ENCODE peak calls at places on chromosomes 16 and 17, in six cellular contexts. G is GM23338; A is ELR; O is activated T-cell treated with anti-CD3 and anti-CD28 coated beads, Interleukin-2, amount 50 U/mL, for 24 hours; J is effector memory CD4-positive, alpha-beta T cell; Z is activated T-helper 2 cell treated with anti-CD3 and anti-CD28 coated beads, Interferon-gamma antibody, Interleukin-2, Interleukin-4, amounts not matched to agents 10 μg/mL and 5 μg/mL and 100 μg/mL, durations not matched to agents 14 hours and 24 hours and 36 hours. Y is an unnamed sample.

GRCh38 chr17:31877341-31877740 is 18.3 kb upstream of the COPRS start:
- DNase-seq in A (no peak), G (no peak), J (no peak), O (no peak), Z (no peak), Y (no peak)

GRCh38 chr16:67357561-67357960 is 30.9 kb downstream of the LRRC36 start:
- DNase-seq in Z (no peak), J (no peak), A (no peak), O (no peak), G (no peak), Y (no peak)

GRCh38 chr16:82895843-82896242 is 269.1 kb downstream of the CDH13 start:
- DNase-seq in Z (no peak), J (no peak), A (no peak), O (no peak), G (no peak), Y (no peak)

GRCh38 chr17:28272166-28272565 is 46.8 kb upstream of the TMEM97 start:
- DNase-seq in J (no peak), A (peak), G (no peak), O (no peak), Z (no peak), Y (no peak)

GRCh38 chr17:1469231-1469852 is 13.3 kb upstream of the CRK start:
- DNase-seq in A (peak), G (peak), Z (no peak), O (no peak), J (no peak), Y (peak)

GRCh38 chr17:39235555-39236221 is 9.9 kb upstream of the STAC2 start:
- DNase-seq in A (peak), G (peak), Z (peak), O (no peak), J (peak), Y (peak)

GRCh38 chr17:42240201-42240600 is 36.0 kb downstream of the STAT5B start:
- DNase-seq in A (no peak), O (no peak), Z (no peak), G (no peak), J (no peak), Y (no peak)

GRCh38 chr17:50634123-50634914 is at the start of gene ABCC3:
- DNase-seq in J (no peak), G (no peak), O (no peak), Z (no peak), A (peak), Y (peak)

GRCh38 chr17:78997881-78998280 is 11.7 kb downstream of the CANT1 start:
- DNase-seq in A (no peak), O (no peak), J (no peak), G (no peak), Z (no peak), Y (peak)

GRCh38 chr16:64356267-64356666 is 765.6 kb downstream of the CDH11 start:
- DNase-seq in J (no peak), Z (no peak), O (no peak), A (peak), G (no peak), Y (no peak)

GRCh38 chr16:75273054-75273925 is 21.9 kb upstream of the BCAR1 start:
- DNase-seq in A (peak), G (no peak), O (no peak), Z (no peak), J (no peak), Y (no peak)

GRCh38 chr17:20926532-20926931 is 116.3 kb downstream of the USP22 start:
- DNase-seq in O (no peak), Z (no peak), A (peak), J (no peak), G (no peak), Y (no peak)

GRCh38 chr16:55912022-55912421 is 36.8 kb upstream of the CES5A start:
- DNase-seq in O (no peak), J (no peak), G (no peak), Z (no peak), A (no peak), Y (no peak)

GRCh38 chr17:68981288-68981687 is 26.1 kb upstream of the ABCA8 start:
- DNase-seq in O (no peak), J (no peak), G (no peak), A (peak), Z (no peak), Y (no peak)

GRCh38 chr16:56964243-56965148 is 2.7 kb downstream of the CETP start:
- DNase-seq in O (peak), J (peak), A (peak), Z (peak), G (peak), Y (peak)

GRCh38 chr16:49003022-49003421 is 278.6 kb downstream of the CBLN1 start:
- DNase-seq in Z (no peak), A (no peak), J (no peak), O (no peak), G (no peak), Y (no peak)

GRCh38 chr16:31455601-31456314 is 3.5 kb upstream of the ARMC5 start:
- DNase-seq in A (peak), O (no peak), J (no peak), Z (no peak), G (peak), Y (no peak)

GRCh38 chr17:27233059-27233458 is 60.9 kb upstream of the WSB1 start:
- DNase-seq in A (no peak), Z (no peak), G (no peak), J (no peak), O (no peak), Y (no peak)

GRCh38 chr17:56756536-56756935 is 77.2 kb downstream of the C17orf67 start:
- DNase-seq in Z (no peak), A (peak), J (no peak), O (no peak), G (no peak), Y (no peak)

Y was measured in iPS-NIHi11.